ENCODE peak calls at places on chromosome 3, in five cellular contexts. K, B, J, O and Q are unnamed samples.

GRCh38 chr3:143309622-143310190 is 190.1 kb downstream of the CHST2 start:
- DNase-seq in K (no peak), B (no peak), J (no peak), O (no peak), Q (no peak)

GRCh38 chr3:45066109-45066801 is 40.2 kb downstream of the CLEC3B start:
- DNase-seq in K (no peak), B (no peak), J (no peak), O (no peak), Q (no peak)

GRCh38 chr3:159762981-159763465 is 225.6 kb upstream of the IL12A start:
- DNase-seq in K (no peak), B (peak; percentile 69), J (no peak), O (peak; percentile 68), Q (peak; percentile 17)

GRCh38 chr3:125052671-125053303 is 3.0 kb downstream of the HEG1 start:
- DNase-seq in K (no peak), B (peak; percentile 35), J (no peak), O (no peak), Q (no peak)

GRCh38 chr3:54783611-54784010 is 144.2 kb downstream of the LRTM1 start:
- DNase-seq in K (no peak), B (no peak), J (no peak), O (no peak), Q (no peak)

GRCh38 chr3:61985020-61985419 is 388.3 kb downstream of the FEZF2 start:
- DNase-seq in K (no peak), B (no peak), J (no peak), O (no peak), Q (no peak)

GRCh38 chr3:121111914-121112612 is 204.1 kb downstream of the STXBP5L start:
- DNase-seq in K (no peak), B (peak; percentile 86), J (no peak), O (peak; percentile 72), Q (no peak)

GRCh38 chr3:185823280-185824044 is 1.4 kb downstream of the IGF2BP2 start:
- DNase-seq in K (no peak), B (peak; percentile 62), J (no peak), O (no peak), Q (peak; percentile 26)

GRCh38 chr3:155747286-155747685 is 2.4 kb upstream of the PLCH1 start:
- DNase-seq in K (no peak), B (no peak), J (no peak), O (no peak), Q (no peak)

GRCh38 chr3:85004147-85004546 is 45.4 kb downstream of the CADM2 start:
- DNase-seq in K (no peak), B (no peak), J (no peak), O (no peak), Q (no peak)

GRCh38 chr3:176906046-176906905 is 291.0 kb downstream of the TBL1XR1 start:
- DNase-seq in K (no peak), B (peak; percentile 24), J (no peak), O (no peak), Q (no peak)

GRCh38 chr3:61541694-61542093 is 19.7 kb upstream of the PTPRG start:
- DNase-seq in K (no peak), B (no peak), J (no peak), O (no peak), Q (no peak)

GRCh38 chr3:146513386-146514051 is 30.9 kb downstream of the PLSCR1 start:
- DNase-seq in K (no peak), B (no peak), J (no peak), O (no peak), Q (no peak)

GRCh38 chr3:178568152-178568753 is 32.0 kb downstream of the KCNMB2 start:
- DNase-seq in K (no peak), B (no peak), J (no peak), O (no peak), Q (no peak)

GRCh38 chr3:126618021-126618420 is 36.9 kb downstream of the TXNRD3 start:
- DNase-seq in K (no peak), B (no peak), J (no peak), O (no peak), Q (no peak)

GRCh38 chr3:44926921-44927320 is 49.1 kb downstream of the ZDHHC3 start:
- DNase-seq in K (no peak), B (no peak), J (no peak), O (no peak), Q (no peak)

GRCh38 chr3:151003024-151003771 is 30.7 kb upstream of the CLRN1 start:
- DNase-seq in K (no peak), B (no peak), J (no peak), O (no peak), Q (no peak)

GRCh38 chr3:48467110-48467454 is 20.5 kb downstream of the ATRIP start:
- DNase-seq in K (no peak), B (no peak), J (no peak), O (no peak), Q (no peak)

GRCh38 chr3:146133436-146133835 is 27.5 kb downstream of the PLOD2 start:
- DNase-seq in K (no peak), B (no peak), J (no peak), O (no peak), Q (no peak)

GRCh38 chr3:40476478-40477470 is at the start of gene ZNF619:
- DNase-seq in K (peak; percentile 18), B (peak; percentile 82), J (peak; percentile 30), O (peak; percentile 66), Q (peak; percentile 59)

GRCh38 chr3:40024526-40024925 is 215.1 kb downstream of the MYRIP start:
- DNase-seq in K (no peak), B (no peak), J (no peak), O (no peak), Q (no peak)

GRCh38 chr3:69288161-69288895 is 97.6 kb downstream of the FRMD4B start:
- DNase-seq in K (no peak), B (peak; percentile 93), J (no peak), O (peak; percentile 83), Q (no peak)

GRCh38 chr3:159824341-159824740 is 164.3 kb upstream of the IL12A start:
- DNase-seq in K (no peak), B (no peak), J (no peak), O (no peak), Q (no peak)

GRCh38 chr3:177787279-177788041 is 590.2 kb upstream of the TBL1XR1 start:
- DNase-seq in K (no peak), B (no peak), J (no peak), O (no peak), Q (no peak)